ENCODE peak calls at places on chromosome 14, in seven cellular contexts. V is WTC11; Q is cerebellum; Z is AG09319; A is activated CD4-positive, alpha-beta T cell treated with anti-CD3 and anti-CD28 coated beads, Interleukin-2, amount 50 U/mL, for 24 hours; C is hypothalamus; X is A549. G is an unnamed sample.

GRCh38 chr14:89629383-89629782 is 212.3 kb upstream of the FOXN3 start:
- DNase-seq in V (no peak), Q (no peak), Z (no peak), A (no peak), C (no peak), X (no peak), G (no peak)

GRCh38 chr14:92877757-92878431 is 45.1 kb upstream of the CHGA start:
- DNase-seq in V (peak), Q (no peak), Z (no peak), A (no peak), C (no peak), X (no peak), G (no peak)

GRCh38 chr14:72454388-72454787 is 439.5 kb downstream of the DPF3 start:
- DNase-seq in V (no peak), Q (no peak), Z (no peak), A (no peak), C (no peak), X (no peak), G (no peak)

GRCh38 chr14:20620798-20621478 is 20.6 kb downstream of the OR6S1 start:
- DNase-seq in V (no peak), Q (no peak), Z (no peak), A (no peak), C (no peak), X (no peak), G (no peak)

GRCh38 chr14:74567219-74567618 is 44.8 kb downstream of the LTBP2 start:
- DNase-seq in V (no peak), Q (no peak), Z (no peak), A (no peak), C (no peak), X (no peak), G (no peak)

GRCh38 chr14:66920196-66920595 is 269.0 kb upstream of the GARIN2 start:
- DNase-seq in V (no peak), Q (no peak), Z (no peak), A (no peak), C (no peak), X (no peak), G (no peak)

GRCh38 chr14:24483604-24484252 is 24.3 kb downstream of the CMA1 start:
- DNase-seq in V (no peak), Q (no peak), Z (no peak), A (no peak), C (no peak), X (no peak), G (no peak)

GRCh38 chr14:104844306-104845032 is 20.6 kb upstream of the CEP170B start:
- DNase-seq in V (peak), Q (peak), Z (no peak), A (no peak), C (no peak), X (no peak), G (no peak)

GRCh38 chr14:36676236-36676635 is 14.6 kb downstream of the PAX9 start:
- DNase-seq in V (peak), Q (no peak), Z (no peak), A (no peak), C (no peak), X (no peak), G (no peak)

GRCh38 chr14:61341275-61342210 is 20.2 kb downstream of the PRKCH start:
- DNase-seq in V (no peak), Q (no peak), Z (no peak), A (no peak), C (no peak), X (no peak), G (no peak)

GRCh38 chr14:100339757-100340453 is 16.8 kb downstream of the SLC25A47 start:
- DNase-seq in V (no peak), Q (no peak), Z (no peak), A (no peak), C (no peak), X (no peak), G (no peak)

GRCh38 chr14:29242755-29243340 is 476.3 kb downstream of the FOXG1 start:
- DNase-seq in V (no peak), Q (no peak), Z (no peak), A (no peak), C (no peak), X (no peak), G (no peak)

GRCh38 chr14:65991124-65991523 is 495.0 kb upstream of the CCDC196 start:
- DNase-seq in V (no peak), Q (no peak), Z (no peak), A (no peak), C (no peak), X (no peak), G (no peak)

GRCh38 chr14:75303415-75303814 is 24.8 kb downstream of the FOS start:
- DNase-seq in V (peak), Q (peak), Z (no peak), A (no peak), C (no peak), X (peak), G (no peak)

GRCh38 chr14:56891226-56891625 is 80.9 kb upstream of the OTX2 start:
- DNase-seq in V (no peak), Q (no peak), Z (no peak), A (no peak), C (no peak), X (no peak), G (no peak)

GRCh38 chr14:65255029-65255545 is 152.8 kb upstream of the MAX start:
- DNase-seq in V (no peak), Q (no peak), Z (no peak), A (no peak), C (no peak), X (peak), G (no peak)

GRCh38 chr14:100083706-100084105 is 18.5 kb downstream of the EVL start:
- DNase-seq in V (no peak), Q (no peak), Z (no peak), A (no peak), C (no peak), X (no peak), G (no peak)

GRCh38 chr14:104803280-104803915 is 2.5 kb downstream of the ZBTB42 start:
- DNase-seq in V (no peak), Q (no peak), Z (no peak), A (no peak), C (no peak), X (no peak), G (no peak)

GRCh38 chr14:103495854-103496253 is 26.8 kb downstream of the CKB start:
- DNase-seq in V (no peak), Q (no peak), Z (no peak), A (no peak), C (no peak), X (no peak), G (no peak)

GRCh38 chr14:29584992-29585391 is 342.7 kb downstream of the PRKD1 start:
- DNase-seq in V (peak), Q (peak), Z (peak), A (no peak), C (no peak), X (no peak), G (no peak)

GRCh38 chr14:61566537-61567225 is 128.6 kb upstream of the HIF1A start:
- DNase-seq in V (no peak), Q (no peak), Z (no peak), A (no peak), C (no peak), X (no peak), G (no peak)

GRCh38 chr14:34971381-34971780 is 11.4 kb upstream of the SRP54 start:
- DNase-seq in V (no peak), Q (no peak), Z (no peak), A (no peak), C (no peak), X (no peak), G (no peak)

GRCh38 chr14:102590667-102591099 is 1.8 kb upstream of the RCOR1 start:
- DNase-seq in V (peak), Q (no peak), Z (no peak), A (no peak), C (no peak), X (peak), G (no peak)

GRCh38 chr14:96089401-96089800 is 50.2 kb downstream of the C14orf132 start:
- DNase-seq in V (no peak), Q (no peak), Z (no peak), A (no peak), C (no peak), X (no peak), G (no peak)

GRCh38 chr14:36773136-36773540 is 111.5 kb downstream of the PAX9 start:
- DNase-seq in V (no peak), Q (no peak), Z (no peak), A (no peak), C (no peak), X (peak), G (no peak)

GRCh38 chr14:93788557-93789365 is 476 bp upstream of the PRIMA1 start:
- DNase-seq in V (peak), Q (peak), Z (no peak), A (no peak), C (peak), X (peak), G (no peak)

GRCh38 chr14:89618309-89618708 is 201.3 kb upstream of the FOXN3 start:
- DNase-seq in V (no peak), Q (peak), Z (no peak), A (no peak), C (no peak), X (no peak), G (no peak)

GRCh38 chr14:61101803-61102548 is 120.9 kb downstream of the SLC38A6 start:
- DNase-seq in V (peak), Q (peak), Z (no peak), A (no peak), C (no peak), X (no peak), G (no peak)

G was measured in thoracic aorta.